ENCODE peak calls at places on chromosomes 7 and 10, in four cellular contexts. N is HFF-Myc, I is adrenal gland, X is PC-9. E is an unnamed sample.

GRCh38 chr7:22549667-22550513 is 49.9 kb upstream of the STEAP1B start:
- DNase-seq in N (no peak), I (no peak), X (no peak), E (peak)

GRCh38 chr10:7421519-7421918 is 10.7 kb upstream of the SFMBT2 start:
- DNase-seq in I (no peak), N (no peak), X (no peak), E (no peak)

GRCh38 chr7:139976838-139977656 is 85.7 kb downstream of the PARP12 start:
- DNase-seq in X (no peak), N (no peak), I (no peak), E (no peak)

GRCh38 chr7:141045126-141045841 is 28.6 kb upstream of the TMEM178B start:
- DNase-seq in I (no peak), X (no peak), N (no peak), E (no peak)

GRCh38 chr7:51899611-51900010 is 583.0 kb upstream of the COBL start:
- DNase-seq in N (no peak), I (no peak), X (no peak), E (no peak)

GRCh38 chr10:35993816-35994515 is 351.9 kb upstream of the FZD8 start:
- DNase-seq in N (no peak), X (no peak), I (no peak), E (no peak)

GRCh38 chr10:129950651-129951050 is 13.4 kb downstream of the EBF3 start:
- DNase-seq in X (no peak), I (no peak), N (no peak), E (no peak)

GRCh38 chr10:31404640-31405039 is 85.6 kb downstream of the ZEB1 start:
- DNase-seq in I (no peak), N (no peak), X (no peak), E (no peak)

GRCh38 chr7:106239406-106239805 is 45.4 kb downstream of the NAMPT start:
- DNase-seq in I (no peak), N (no peak), X (peak), E (no peak)

GRCh38 chr7:130896051-130896881 is 162.3 kb upstream of the KLF14 start:
- DNase-seq in N (no peak), X (peak), I (no peak), E (no peak)

GRCh38 chr10:1527951-1528350 is 209.4 kb downstream of the ADARB2 start:
- DNase-seq in X (no peak), N (no peak), I (no peak), E (no peak)

GRCh38 chr7:64874114-64874513 is 29.0 kb upstream of the ZNF273 start:
- DNase-seq in N (no peak), I (no peak), X (no peak), E (peak)

GRCh38 chr10:3452683-3453388 is 280.3 kb upstream of the PITRM1 start:
- DNase-seq in I (no peak), N (no peak), X (no peak), E (peak)

GRCh38 chr7:136728945-136729344 is 139.5 kb upstream of the CHRM2 start:
- DNase-seq in I (no peak), X (no peak), N (no peak), E (no peak)

GRCh38 chr10:44356139-44357115 is 28.5 kb downstream of the CXCL12 start:
- DNase-seq in N (no peak), I (no peak), X (no peak), E (no peak)

GRCh38 chr7:57354679-57355338 is 95.2 kb upstream of the ZNF716 start:
- DNase-seq in N (no peak), X (no peak), I (peak), E (no peak)

GRCh38 chr10:25175527-25176420 is 973 bp downstream of the GPR158 start:
- DNase-seq in I (peak), X (no peak), N (no peak), E (no peak)

GRCh38 chr10:44010873-44011602 is 362.4 kb upstream of the ZNF32 start:
- DNase-seq in I (peak), N (peak), X (no peak), E (no peak)

GRCh38 chr10:10589540-10589939 is 428.1 kb upstream of the CELF2 start:
- DNase-seq in X (no peak), N (peak), I (peak), E (no peak)

GRCh38 chr7:137287651-137288258 is 55.8 kb downstream of the PTN start:
- DNase-seq in I (no peak), N (no peak), X (no peak), E (no peak)

DNA sequence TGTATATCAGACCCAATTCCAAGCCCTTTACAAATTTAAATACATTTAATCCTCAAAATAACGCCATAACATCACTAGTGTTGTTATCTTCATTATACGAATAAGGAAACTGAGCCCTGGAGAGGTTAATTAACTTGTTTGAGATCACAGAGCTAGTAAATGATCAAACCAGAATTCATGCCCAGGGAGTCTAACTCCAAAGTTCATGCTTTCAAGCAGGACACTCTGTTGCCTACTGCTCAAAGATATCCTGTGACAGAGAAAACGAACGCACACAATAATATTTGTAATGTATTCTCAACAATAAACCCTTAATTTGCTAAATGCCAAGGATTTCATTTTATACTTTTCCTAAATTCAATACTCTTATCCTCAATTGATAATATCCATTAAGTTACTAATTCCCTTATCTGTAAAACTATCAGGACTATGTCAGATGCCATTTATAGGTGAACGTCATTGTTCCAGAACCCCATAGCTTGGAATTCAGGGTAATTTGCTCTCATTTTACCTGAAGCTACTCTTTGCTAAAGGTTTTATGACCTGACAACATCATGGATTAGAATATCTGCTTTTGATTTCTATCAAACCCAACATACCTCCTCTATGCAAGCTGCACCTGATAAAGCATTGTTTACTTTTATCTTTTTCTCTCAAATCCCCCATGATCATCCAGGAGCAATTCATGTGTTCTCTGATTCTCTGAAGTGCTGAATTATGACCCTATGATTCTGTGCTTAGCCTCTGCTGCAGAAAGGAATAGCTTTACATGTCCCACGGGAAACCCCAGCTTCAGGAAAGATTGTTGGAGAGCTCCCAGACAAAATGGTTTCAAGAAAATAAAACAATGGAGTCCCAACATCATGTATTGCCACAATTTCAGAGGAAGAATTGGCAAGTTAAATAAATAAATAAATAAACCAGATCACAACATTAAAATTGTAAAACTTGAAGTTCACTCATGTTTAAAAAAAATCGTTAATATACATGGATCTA is 150.2 kb upstream of the CDK1 start:
- DNase-seq in N (no peak), X (no peak), I (no peak), E (no peak)
- H3K4me3 ChIP-seq in N (no peak), X (no peak), I (no peak), E (no peak)

DNA sequence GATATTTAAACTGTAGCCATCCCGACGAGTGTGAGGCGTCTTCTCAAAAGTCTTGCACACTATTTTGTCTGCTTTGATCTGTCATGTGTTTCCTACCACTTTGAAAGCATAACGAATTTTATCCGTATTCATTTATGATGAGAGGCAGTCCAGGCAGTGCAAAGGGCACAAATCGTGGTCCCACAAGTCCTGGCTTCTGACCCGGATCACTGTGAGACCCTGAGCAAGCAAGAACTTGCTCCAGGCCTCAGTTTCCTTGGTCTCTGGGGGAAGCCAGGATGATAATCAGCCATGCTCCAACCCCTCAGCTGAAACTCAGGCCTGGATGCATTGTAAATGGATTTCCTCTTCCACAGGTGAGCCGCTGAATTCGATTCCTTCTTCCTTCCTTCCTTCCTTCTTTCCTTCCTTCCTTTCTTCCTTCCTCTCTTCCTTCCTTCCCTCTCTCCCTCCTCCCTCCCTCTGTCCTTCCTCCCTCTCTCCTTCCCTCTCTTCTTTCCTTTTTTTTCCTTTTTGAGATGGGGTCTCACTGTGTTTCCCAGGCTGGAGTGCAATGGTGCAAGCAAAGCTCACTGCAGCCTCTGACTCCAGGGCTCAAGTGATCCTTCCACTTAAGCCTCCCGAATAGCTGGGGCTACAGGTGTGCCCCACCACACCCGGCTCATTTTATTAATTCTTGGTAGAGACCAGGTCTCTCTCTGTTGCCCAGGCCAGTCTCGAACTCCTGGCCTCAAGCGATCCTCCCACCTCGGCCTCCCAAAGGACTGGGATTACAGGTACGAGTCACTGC is 18.4 kb upstream of the ZKSCAN1 start:
- DNase-seq in N (no peak), X (no peak), I (no peak), E (no peak)
- H3K4me3 ChIP-seq in N (peak), X (no peak), I (no peak), E (no peak)

GRCh38 chr10:104089621-104090020 is 3.9 kb upstream of the COL17A1 start:
- DNase-seq in X (no peak), I (no peak), N (no peak), E (no peak)
- H3K4me3 ChIP-seq in X (no peak), I (no peak), N (no peak), E (no peak)

DNA sequence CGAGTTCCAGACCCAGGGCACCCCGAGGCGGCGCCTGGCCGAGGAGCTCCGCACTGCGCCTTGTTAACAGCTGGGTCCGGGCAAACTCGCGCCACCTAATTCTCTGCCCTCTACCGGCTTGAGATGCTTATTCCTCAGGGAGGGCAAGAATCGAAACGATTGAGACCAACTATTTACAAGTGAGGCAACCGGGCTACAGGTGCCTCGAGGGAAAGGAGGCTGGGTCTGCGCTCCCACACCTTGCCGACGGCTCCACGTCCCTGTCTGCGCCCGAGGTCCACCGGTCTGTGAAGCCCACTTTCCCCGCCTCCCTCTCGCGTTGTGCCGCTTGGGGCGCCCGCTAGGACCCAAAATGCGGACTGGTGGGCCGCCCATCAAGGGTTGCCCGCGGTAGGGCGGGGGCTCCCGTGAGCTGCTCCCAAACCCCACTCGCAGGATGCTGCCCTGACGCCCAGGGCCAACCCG is 527 bp downstream of the AKR1B1 start:
- DNase-seq in X (peak), I (no peak), N (no peak), E (no peak)
- H3K4me3 ChIP-seq in X (peak), I (peak), N (peak), E (peak)

GRCh38 chr7:143512488-143513340 is 35.0 kb downstream of the TAS2R41 start:
- DNase-seq in N (no peak), X (no peak), I (no peak), E (no peak)

GRCh38 chr7:143514487-143514886 is 36.8 kb downstream of the TAS2R41 start:
- DNase-seq in X (no peak), I (no peak), N (no peak), E (no peak)

GRCh38 chr7:143510854-143511592 is 33.4 kb downstream of the TAS2R41 start:
- DNase-seq in I (no peak), X (no peak), N (no peak), E (no peak)

GRCh38 chr7:143514995-143515735 is 37.5 kb downstream of the TAS2R41 start:
- DNase-seq in I (no peak), X (no peak), N (no peak), E (no peak)

GRCh38 chr7:143511593-143512047 is 33.9 kb downstream of the TAS2R41 start:
- DNase-seq in I (no peak), X (no peak), N (no peak), E (no peak)
- H3K4me3 ChIP-seq in I (no peak), X (no peak), N (no peak), E (no peak)

DNA sequence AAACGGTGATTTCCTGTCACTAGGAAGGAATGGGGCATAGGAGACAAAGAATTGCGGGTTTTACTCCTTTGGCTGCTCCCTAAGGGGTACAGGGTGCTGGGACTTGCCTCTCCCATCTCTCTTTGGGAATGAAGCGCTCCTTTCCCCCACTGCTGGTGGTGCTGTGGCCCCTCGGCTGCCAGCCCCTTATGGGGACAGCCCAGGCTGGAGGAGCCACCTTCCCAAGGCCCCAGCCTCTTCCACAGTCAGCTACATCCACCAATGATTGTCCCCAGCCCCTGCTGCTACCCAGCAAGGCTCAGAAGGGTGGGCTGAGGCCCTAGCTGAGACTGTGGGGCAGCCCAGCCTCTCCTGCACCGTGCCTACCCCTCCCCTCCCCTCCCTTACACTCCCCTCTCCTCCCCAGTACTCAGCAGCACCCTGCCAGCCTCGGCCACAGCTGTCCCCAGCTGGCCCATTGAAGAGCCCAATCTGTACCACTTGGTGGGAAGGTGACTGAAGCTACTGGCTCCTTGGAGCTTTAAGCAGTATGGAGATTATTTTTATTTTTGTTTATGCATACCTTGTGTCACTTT is 19.0 kb downstream of the PRKAG2 start:
- DNase-seq in N (no peak), I (no peak), X (no peak), E (no peak)
- H3K4me3 ChIP-seq in N (no peak), I (no peak), X (no peak), E (no peak)

GRCh38 chr10:5685764-5686240 is 1.2 kb downstream of the TASOR2 start:
- DNase-seq in I (no peak), N (no peak), X (no peak), E (no peak)
- H3K4me3 ChIP-seq in I (no peak), N (peak), X (peak), E (peak)

E was measured in SJSA1.